ENCODE peak calls at places on chromosome 7, in seven cellular contexts. One of them, this sample, is unnamed.

GRCh38 chr7:129762387-129762969 is 151.0 kb downstream of the NRF1 start:
- DNase-seq in uterus: no peak
- DNase-seq in glutamatergic neuron: no peak
- DNase-seq in osteoblast: no peak
- DNase-seq in GM13977: no peak
- DNase-seq in transverse colon: no peak
- DNase-seq in HFFc6: no peak
- DNase-seq in this sample: no peak

GRCh38 chr7:88758355-88759215 is 915 bp upstream of the ZNF804B start:
- DNase-seq in GM13977: peak
- DNase-seq in glutamatergic neuron: peak
- DNase-seq in osteoblast: no peak
- DNase-seq in HFFc6: no peak
- DNase-seq in transverse colon: no peak
- DNase-seq in uterus: no peak
- DNase-seq in this sample: peak

GRCh38 chr7:114606100-114606499 is 191.5 kb downstream of the FOXP2 start:
- DNase-seq in glutamatergic neuron: no peak
- DNase-seq in GM13977: no peak
- DNase-seq in uterus: no peak
- DNase-seq in osteoblast: peak
- DNase-seq in HFFc6: no peak
- DNase-seq in transverse colon: no peak
- DNase-seq in this sample: no peak

GRCh38 chr7:151454306-151454705 is 14.4 kb upstream of the CRYGN start:
- DNase-seq in glutamatergic neuron: no peak
- DNase-seq in osteoblast: no peak
- DNase-seq in HFFc6: no peak
- DNase-seq in GM13977: no peak
- DNase-seq in transverse colon: peak
- DNase-seq in uterus: peak
- DNase-seq in this sample: no peak

GRCh38 chr7:151795168-151795754 is 81.7 kb downstream of the PRKAG2 start:
- DNase-seq in uterus: no peak
- DNase-seq in glutamatergic neuron: peak
- DNase-seq in transverse colon: no peak
- DNase-seq in GM13977: peak
- DNase-seq in osteoblast: peak
- DNase-seq in HFFc6: no peak
- DNase-seq in this sample: no peak

GRCh38 chr7:127704211-127704610 is 52.2 kb downstream of the SND1 start:
- DNase-seq in HFFc6: no peak
- DNase-seq in glutamatergic neuron: no peak
- DNase-seq in GM13977: no peak
- DNase-seq in uterus: no peak
- DNase-seq in transverse colon: no peak
- DNase-seq in osteoblast: peak
- DNase-seq in this sample: peak

GRCh38 chr7:42283553-42283952 is 46.5 kb upstream of the GLI3 start:
- DNase-seq in transverse colon: no peak
- DNase-seq in osteoblast: peak
- DNase-seq in glutamatergic neuron: no peak
- DNase-seq in HFFc6: no peak
- DNase-seq in uterus: no peak
- DNase-seq in GM13977: no peak
- DNase-seq in this sample: no peak

GRCh38 chr7:48363174-48363573 is 191.9 kb downstream of the ABCA13 start:
- DNase-seq in GM13977: no peak
- DNase-seq in HFFc6: no peak
- DNase-seq in transverse colon: no peak
- DNase-seq in glutamatergic neuron: no peak
- DNase-seq in osteoblast: no peak
- DNase-seq in uterus: no peak
- DNase-seq in this sample: no peak

GRCh38 chr7:137772221-137772620 is 74.6 kb downstream of the DGKI start:
- DNase-seq in osteoblast: no peak
- DNase-seq in uterus: no peak
- DNase-seq in HFFc6: no peak
- DNase-seq in transverse colon: no peak
- DNase-seq in glutamatergic neuron: no peak
- DNase-seq in GM13977: no peak
- DNase-seq in this sample: no peak

GRCh38 chr7:104894998-104895850 is 118.8 kb upstream of the KMT2E start:
- DNase-seq in transverse colon: no peak
- DNase-seq in glutamatergic neuron: no peak
- DNase-seq in GM13977: no peak
- DNase-seq in osteoblast: no peak
- DNase-seq in HFFc6: no peak
- DNase-seq in uterus: no peak
- DNase-seq in this sample: no peak

GRCh38 chr7:122343986-122344620 is 39.6 kb upstream of the FEZF1 start:
- DNase-seq in GM13977: no peak
- DNase-seq in transverse colon: no peak
- DNase-seq in osteoblast: no peak
- DNase-seq in HFFc6: no peak
- DNase-seq in uterus: no peak
- DNase-seq in glutamatergic neuron: no peak
- DNase-seq in this sample: no peak

GRCh38 chr7:141421306-141421705 is 129.9 kb upstream of the AGK start:
- DNase-seq in uterus: no peak
- DNase-seq in osteoblast: no peak
- DNase-seq in GM13977: no peak
- DNase-seq in HFFc6: no peak
- DNase-seq in transverse colon: no peak
- DNase-seq in glutamatergic neuron: no peak
- DNase-seq in this sample: no peak

DNA sequence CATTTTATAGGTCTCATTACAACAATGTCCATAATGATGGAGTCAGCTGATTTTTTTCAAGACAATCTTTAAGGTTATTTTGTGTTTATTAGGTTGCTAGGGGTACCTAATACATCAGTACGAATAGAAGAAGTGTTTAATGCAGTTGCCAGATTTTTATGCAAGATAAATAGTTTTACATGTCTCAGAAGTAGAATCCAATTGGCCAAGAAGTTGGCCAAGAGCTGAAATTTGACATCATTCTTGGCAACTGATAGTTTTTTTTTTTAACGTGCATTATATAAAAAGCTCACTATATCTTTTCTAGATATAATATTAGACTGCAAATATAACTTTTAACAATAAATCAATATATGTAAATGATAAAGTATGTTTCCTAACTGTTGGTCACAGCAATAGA is 208.5 kb downstream of the TRIL start:
- DNase-seq in transverse colon: no peak
- DNase-seq in osteoblast: no peak
- DNase-seq in HFFc6: peak
- DNase-seq in glutamatergic neuron: no peak
- DNase-seq in GM13977: no peak
- DNase-seq in uterus: no peak
- DNase-seq in this sample: no peak
- TF ChIP-seq CTCF in transverse colon: no peak
- TF ChIP-seq CTCF in osteoblast: no peak
- TF ChIP-seq CTCF in HFFc6: no peak
- TF ChIP-seq CTCF in glutamatergic neuron: no peak
- TF ChIP-seq CTCF in GM13977: no peak
- TF ChIP-seq CTCF in uterus: no peak
- TF ChIP-seq CTCF in this sample: no peak

GRCh38 chr7:47325337-47325736 is 256.6 kb downstream of the TNS3 start:
- DNase-seq in HFFc6: no peak
- DNase-seq in transverse colon: no peak
- DNase-seq in glutamatergic neuron: no peak
- DNase-seq in uterus: no peak
- DNase-seq in GM13977: no peak
- DNase-seq in osteoblast: no peak
- DNase-seq in this sample: no peak

GRCh38 chr7:47327306-47327697 is 254.6 kb downstream of the TNS3 start:
- DNase-seq in osteoblast: no peak
- DNase-seq in glutamatergic neuron: no peak
- DNase-seq in HFFc6: peak
- DNase-seq in transverse colon: no peak
- DNase-seq in uterus: no peak
- DNase-seq in GM13977: no peak
- DNase-seq in this sample: no peak

GRCh38 chr7:47327698-47328391 is 254.1 kb downstream of the TNS3 start:
- DNase-seq in transverse colon: peak
- DNase-seq in HFFc6: peak
- DNase-seq in glutamatergic neuron: peak
- DNase-seq in osteoblast: peak
- DNase-seq in uterus: peak
- DNase-seq in GM13977: no peak
- DNase-seq in this sample: peak

GRCh38 chr7:47326808-47327207 is 255.1 kb downstream of the TNS3 start:
- DNase-seq in osteoblast: no peak
- DNase-seq in transverse colon: no peak
- DNase-seq in GM13977: no peak
- DNase-seq in glutamatergic neuron: no peak
- DNase-seq in uterus: peak
- DNase-seq in HFFc6: no peak
- DNase-seq in this sample: no peak

DNA sequence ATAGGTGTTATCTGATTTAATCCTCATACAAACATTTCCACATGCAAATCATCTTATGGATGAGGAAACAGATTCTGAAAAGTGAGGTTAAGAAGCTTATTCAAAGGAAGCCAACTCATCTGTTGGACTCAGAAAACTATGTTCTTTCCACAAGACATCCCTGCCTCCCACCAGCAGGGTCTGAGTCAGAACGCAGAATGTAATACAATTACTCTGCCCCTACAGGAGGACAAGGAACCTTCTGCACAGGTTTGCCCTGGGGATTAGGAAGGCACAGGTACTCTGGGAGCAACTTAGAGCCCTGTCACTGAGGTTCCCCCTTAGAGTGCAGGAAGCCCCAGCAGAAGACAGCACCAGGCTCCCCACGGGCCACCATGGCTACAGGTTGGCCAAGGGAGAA is 255.7 kb downstream of the TNS3 start:
- DNase-seq in glutamatergic neuron: no peak
- DNase-seq in transverse colon: no peak
- DNase-seq in GM13977: no peak
- DNase-seq in HFFc6: peak
- DNase-seq in osteoblast: peak
- DNase-seq in uterus: no peak
- DNase-seq in this sample: no peak
- TF ChIP-seq CTCF in glutamatergic neuron: no peak
- TF ChIP-seq CTCF in transverse colon: no peak
- TF ChIP-seq CTCF in GM13977: no peak
- TF ChIP-seq CTCF in HFFc6: peak
- TF ChIP-seq CTCF in osteoblast: peak
- TF ChIP-seq CTCF in uterus: peak
- TF ChIP-seq CTCF in this sample: peak

DNA sequence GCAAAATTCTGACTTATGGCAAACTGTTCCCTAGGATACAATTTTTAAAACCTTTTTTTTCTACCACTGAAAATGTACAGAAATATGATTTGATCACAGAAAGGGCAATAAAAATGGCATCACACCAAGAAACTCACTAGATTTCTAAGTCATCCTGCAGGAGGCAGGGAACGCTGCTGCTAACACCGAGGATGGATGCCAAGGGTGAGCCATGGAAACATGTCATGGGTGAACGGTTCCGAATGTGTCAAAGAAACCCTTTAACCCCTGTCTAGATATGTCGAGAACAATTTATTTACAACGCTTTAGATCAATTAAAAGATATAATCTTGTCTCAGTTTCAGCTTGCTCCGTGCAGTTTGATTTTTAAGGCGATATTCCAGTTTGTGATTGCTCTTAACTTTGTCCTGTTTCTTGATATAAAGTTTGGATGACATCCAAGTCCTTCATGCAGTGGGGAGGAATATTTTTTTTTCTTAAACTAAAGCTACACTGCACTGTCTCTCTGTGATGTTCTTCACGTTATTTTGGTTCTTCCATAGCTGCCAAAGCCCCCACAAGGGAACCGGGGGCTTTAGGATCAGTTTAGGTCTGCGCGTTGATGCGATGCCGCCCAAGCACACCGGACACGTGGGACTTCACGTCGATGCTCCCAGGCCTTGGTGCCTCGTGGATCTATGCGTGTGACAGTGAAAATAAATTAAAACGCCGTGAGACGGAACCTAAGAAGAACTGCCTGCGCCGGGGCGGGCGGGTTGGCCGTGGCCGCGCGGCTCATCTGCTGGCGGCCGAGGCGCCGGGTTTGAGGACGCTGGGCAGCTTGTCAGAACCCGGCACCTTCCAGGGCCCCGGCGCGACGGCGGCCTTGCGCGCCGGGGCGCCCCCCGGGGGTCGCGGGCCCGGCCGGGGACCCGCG is 220.2 kb downstream of the PHTF2 start:
- DNase-seq in GM13977: no peak
- DNase-seq in glutamatergic neuron: peak
- DNase-seq in osteoblast: peak
- DNase-seq in transverse colon: peak
- DNase-seq in HFFc6: peak
- DNase-seq in uterus: peak
- DNase-seq in this sample: peak
- TF ChIP-seq CTCF in GM13977: no peak
- TF ChIP-seq CTCF in glutamatergic neuron: no peak
- TF ChIP-seq CTCF in osteoblast: peak
- TF ChIP-seq CTCF in transverse colon: peak
- TF ChIP-seq CTCF in HFFc6: no peak
- TF ChIP-seq CTCF in uterus: no peak
- TF ChIP-seq CTCF in this sample: no peak

GRCh38 chr7:47045592-47045991 is 536.3 kb downstream of the TNS3 start:
- DNase-seq in HFFc6: no peak
- DNase-seq in GM13977: no peak
- DNase-seq in uterus: no peak
- DNase-seq in glutamatergic neuron: no peak
- DNase-seq in osteoblast: no peak
- DNase-seq in transverse colon: no peak
- DNase-seq in this sample: no peak

GRCh38 chr7:47045169-47045568 is 536.7 kb downstream of the TNS3 start:
- DNase-seq in transverse colon: no peak
- DNase-seq in HFFc6: no peak
- DNase-seq in GM13977: no peak
- DNase-seq in glutamatergic neuron: no peak
- DNase-seq in osteoblast: no peak
- DNase-seq in uterus: peak
- DNase-seq in this sample: no peak

GRCh38 chr7:47046949-47047348 is 535.0 kb downstream of the TNS3 start:
- DNase-seq in HFFc6: no peak
- DNase-seq in GM13977: no peak
- DNase-seq in uterus: no peak
- DNase-seq in glutamatergic neuron: no peak
- DNase-seq in osteoblast: no peak
- DNase-seq in transverse colon: no peak
- DNase-seq in this sample: no peak

GRCh38 chr7:47049234-47049774 is 532.6 kb downstream of the TNS3 start:
- DNase-seq in GM13977: no peak
- DNase-seq in osteoblast: no peak
- DNase-seq in transverse colon: no peak
- DNase-seq in HFFc6: no peak
- DNase-seq in glutamatergic neuron: no peak
- DNase-seq in uterus: no peak
- DNase-seq in this sample: no peak

DNA sequence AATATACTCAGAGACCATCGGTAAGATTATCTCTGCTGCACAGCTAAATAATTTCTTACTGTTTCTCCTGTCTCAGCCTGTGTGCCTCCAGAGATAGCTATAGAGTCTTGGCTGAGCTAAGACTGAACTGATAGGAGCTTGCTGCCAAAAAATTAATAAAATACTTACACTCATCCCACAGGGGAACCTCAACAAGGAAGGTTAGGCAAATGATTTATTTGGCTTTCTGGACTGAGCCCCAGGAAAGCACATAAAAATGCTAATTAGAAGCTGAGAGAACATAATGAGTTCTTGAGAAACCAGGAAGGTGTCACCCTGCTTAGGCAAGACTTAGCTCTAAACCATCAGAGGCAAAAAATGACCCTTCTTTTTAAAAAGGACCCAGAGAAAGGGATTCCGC is 534.5 kb downstream of the TNS3 start:
- DNase-seq in osteoblast: no peak
- DNase-seq in HFFc6: no peak
- DNase-seq in GM13977: no peak
- DNase-seq in glutamatergic neuron: no peak
- DNase-seq in transverse colon: no peak
- DNase-seq in uterus: peak
- DNase-seq in this sample: no peak
- TF ChIP-seq CTCF in osteoblast: no peak
- TF ChIP-seq CTCF in HFFc6: no peak
- TF ChIP-seq CTCF in GM13977: no peak
- TF ChIP-seq CTCF in glutamatergic neuron: no peak
- TF ChIP-seq CTCF in transverse colon: no peak
- TF ChIP-seq CTCF in uterus: no peak
- TF ChIP-seq CTCF in this sample: no peak